ENCODE peak calls at places on chromosomes 2 and 18, in four cellular contexts. U, S, Z and X are unnamed samples.
A peak's percentile ranks its signal among the peaks of the same experiment; 100 is the strongest.

GRCh38 chr18:7457276-7457675 is 109.8 kb upstream of the PTPRM start:
- DNase-seq in U (no peak), S (no peak), Z (no peak), X (no peak)

GRCh38 chr2:173205375-173205774 is 129.7 kb downstream of the MAP3K20 start:
- DNase-seq in U (no peak), S (no peak), Z (no peak), X (no peak)

GRCh38 chr2:169315357-169315756 is 47.0 kb downstream of the LRP2 start:
- DNase-seq in U (no peak), S (no peak), Z (no peak), X (no peak)

GRCh38 chr2:163595033-163595432 is 140.8 kb downstream of the FIGN start:
- DNase-seq in U (no peak), S (no peak), Z (no peak), X (no peak)

GRCh38 chr2:42844901-42845685 is 52.7 kb upstream of the HAAO start:
- DNase-seq in U (no peak), S (no peak), Z (no peak), X (no peak)

GRCh38 chr18:47992903-47993302 is 62.4 kb upstream of the SMAD2 start:
- DNase-seq in U (no peak), S (no peak), Z (no peak), X (no peak)

GRCh38 chr2:109403841-109404201 is 209.9 kb downstream of the SEPTIN10 start:
- DNase-seq in U (no peak), S (no peak), Z (peak; percentile 35), X (no peak)

GRCh38 chr18:5091741-5092140 is 105.3 kb downstream of the AKAIN1 start:
- DNase-seq in U (no peak), S (no peak), Z (no peak), X (no peak)